ENCODE peak calls at places on chromosomes 1 and 21, in nine cellular contexts. G is epithelial cell of esophagus; T is T-cell; M is renal cortical epithelial cell; I is ureter; J is activated CD8-positive, alpha-beta memory T cell treated with anti-CD3 and anti-CD28 coated beads, Interleukin-2, amount 10 ng/mL, durations not matched to agents 7 days and 5 days; Y is hippocampal formation; S is substantia nigra; V is uterus. P is an unnamed sample.

GRCh38 chr1:158329807-158330206 is 1.5 kb downstream of the CD1B start:
- DNase-seq in J (no peak), M (peak), T (no peak), V (no peak), I (no peak), G (peak), S (no peak), Y (no peak), P (no peak)

GRCh38 chr21:44436111-44436611 is 19.1 kb upstream of the LRRC3 start:
- DNase-seq in S (no peak), M (no peak), J (no peak), I (no peak), V (no peak), G (no peak), Y (no peak), T (no peak), P (no peak)

GRCh38 chr1:53129891-53130597 is 12.4 kb downstream of the SLC1A7 start:
- DNase-seq in M (no peak), T (no peak), G (no peak), V (peak), S (no peak), J (no peak), Y (no peak), I (no peak), P (no peak)

GRCh38 chr21:44930543-44930981 is 9.3 kb upstream of the SLX9 start:
- DNase-seq in I (no peak), Y (no peak), V (no peak), J (peak), G (no peak), M (no peak), S (no peak), T (peak), P (no peak)

GRCh38 chr1:19454265-19455198 is 30.8 kb downstream of the CAPZB start:
- DNase-seq in J (no peak), T (no peak), S (no peak), I (no peak), M (peak), V (no peak), Y (peak), G (no peak), P (no peak)

GRCh38 chr1:160052943-160053342 is 17.0 kb downstream of the KCNJ10 start:
- DNase-seq in M (no peak), Y (no peak), T (no peak), S (no peak), G (no peak), J (no peak), V (no peak), I (no peak), P (no peak)

GRCh38 chr1:65308781-65309316 is 494 bp upstream of the DNAJC6 start:
- DNase-seq in S (no peak), M (no peak), Y (no peak), G (no peak), I (no peak), V (no peak), J (no peak), T (no peak), P (no peak)

GRCh38 chr21:34994646-34995631 is 54.2 kb downstream of the RUNX1 start:
- DNase-seq in V (no peak), T (no peak), M (peak), Y (no peak), I (no peak), J (no peak), S (no peak), G (no peak), P (no peak)

GRCh38 chr21:36535618-36536241 is 55.8 kb upstream of the CLDN14 start:
- DNase-seq in I (no peak), G (no peak), M (no peak), V (no peak), Y (no peak), S (no peak), T (no peak), J (no peak), P (no peak)

GRCh38 chr1:193242000-193242399 is 55.6 kb upstream of the B3GALT2 start:
- DNase-seq in V (no peak), S (no peak), Y (no peak), I (no peak), J (no peak), G (no peak), M (no peak), T (no peak), P (no peak)

GRCh38 chr1:33181038-33181861 is 593 bp downstream of the TRIM62 start:
- DNase-seq in S (no peak), M (peak), I (peak), G (peak), T (peak), V (peak), J (peak), Y (no peak), P (peak)

GRCh38 chr1:234169161-234169849 is 204.0 kb upstream of the COA6 start:
- DNase-seq in Y (no peak), M (no peak), G (no peak), I (no peak), V (no peak), T (no peak), S (no peak), J (no peak), P (no peak)

GRCh38 chr1:44227211-44227610 is 13.9 kb downstream of the DMAP1 start:
- DNase-seq in V (no peak), I (no peak), M (no peak), J (no peak), T (no peak), Y (no peak), G (peak), S (no peak), P (no peak)

GRCh38 chr1:59263116-59263515 is 33.8 kb upstream of the FGGY start:
- DNase-seq in I (no peak), J (no peak), Y (no peak), M (no peak), T (no peak), V (no peak), G (no peak), S (no peak), P (peak)

GRCh38 chr1:44077421-44077820 is 41.2 kb upstream of the KLF17 start:
- DNase-seq in M (no peak), G (peak), Y (no peak), J (no peak), I (no peak), S (no peak), V (no peak), T (no peak), P (peak)

GRCh38 chr1:36023098-36023769 is 60.7 kb upstream of the TEKT2 start:
- DNase-seq in T (no peak), I (no peak), V (no peak), J (peak), S (no peak), M (peak), G (no peak), Y (no peak), P (no peak)

GRCh38 chr1:9721606-9722377 is 70.3 kb downstream of the PIK3CD start:
- DNase-seq in V (no peak), T (peak), S (no peak), I (no peak), J (peak), M (no peak), G (peak), Y (no peak), P (no peak)